ENCODE peak calls at places on chromosomes 4 and X, in ten cellular contexts. J, M, H, E, T, N, X, O, D and S are unnamed samples. For H3K36me3, the result is how much of the 10 kb centered on the place peaks cover.

GRCh38 chr4:140012688-140013087 is 141.3 kb downstream of the MAML3 start:
- DNase-seq in T (peak), O (peak), D (peak), H (peak), M (peak), N (no peak), E (peak), X (peak), J (no peak), S (no peak)

GRCh38 chr4:139555705-139556070 is 331 bp downstream of the SETD7 start:
- DNase-seq in M (peak), X (peak), T (peak), H (no peak), J (peak), N (no peak), D (peak), E (peak), O (peak), S (no peak)

GRCh38 chr4:107845721-107846120 is 21.0 kb downstream of the SGMS2 start:
- DNase-seq in M (no peak), D (no peak), J (no peak), O (no peak), X (no peak), T (no peak), N (no peak), E (no peak), H (no peak), S (no peak)

GRCh38 chr4:45183905-45184304 is 457.5 kb upstream of the GNPDA2 start:
- DNase-seq in X (no peak), E (no peak), T (no peak), D (no peak), J (no peak), M (no peak), O (no peak), H (no peak), N (no peak), S (no peak)

GRCh38 chr4:80529021-80529420 is 193.5 kb downstream of the CFAP299 start:
- DNase-seq in E (no peak), D (no peak), T (no peak), H (no peak), O (no peak), M (no peak), J (no peak), X (no peak), N (no peak), S (no peak)

GRCh38 chrX:153883163-153883843 is 2.7 kb downstream of the L1CAM start:
- DNase-seq in D (no peak), O (no peak), M (no peak), E (no peak), H (no peak), N (no peak), T (no peak), X (no peak), J (no peak), S (no peak)

GRCh38 chr4:155249036-155249566 is 40.7 kb downstream of the NPY2R start:
- DNase-seq in H (no peak), D (no peak), J (no peak), T (no peak), N (no peak), M (no peak), E (no peak), O (no peak), X (no peak), S (no peak)

GRCh38 chr4:95050980-95051688 is 293.4 kb downstream of the BMPR1B start:
- DNase-seq in H (no peak), T (no peak), E (no peak), M (no peak), O (no peak), D (no peak), X (no peak), N (no peak), J (no peak), S (no peak)

GRCh38 chrX:134457708-134458107 is 2.3 kb upstream of the HPRT1 start:
- DNase-seq in M (no peak), J (no peak), T (no peak), H (no peak), N (no peak), D (no peak), O (no peak), E (no peak), X (no peak), S (no peak)

GRCh38 chrX:57906790-57907189 is 3.5 kb downstream of the ZXDA start:
- DNase-seq in M (no peak), N (no peak), X (no peak), H (no peak), E (no peak), O (no peak), T (no peak), D (no peak), J (no peak), S (no peak)

GRCh38 chrX:12240491-12240890 is 102.2 kb downstream of the FRMPD4 start:
- DNase-seq in H (no peak), O (no peak), X (no peak), J (no peak), D (no peak), N (no peak), E (no peak), M (no peak), T (no peak), S (no peak)

GRCh38 chr4:150117094-150117493 is 38.8 kb downstream of the DCLK2 start:
- DNase-seq in M (no peak), X (no peak), N (no peak), T (no peak), D (no peak), J (no peak), H (no peak), O (no peak), E (no peak), S (no peak)

GRCh38 chr4:2172627-2173231 is 69.2 kb downstream of the HAUS3 start:
- DNase-seq in O (no peak), N (no peak), E (no peak), M (no peak), J (no peak), X (no peak), H (no peak), D (no peak), T (no peak), S (no peak)

GRCh38 chrX:136768469-136769084 is 12.2 kb downstream of the ARHGEF6 start:
- DNase-seq in N (no peak), J (no peak), D (peak), E (no peak), O (no peak), T (peak), H (peak), X (peak), M (peak), S (no peak)

GRCh38 chr4:70197842-70198241 is 2.3 kb downstream of the ODAM start:
- DNase-seq in J (peak), E (no peak), N (no peak), D (no peak), T (peak), M (no peak), O (no peak), X (peak), H (no peak), S (no peak)

GRCh38 chr4:1722551-1723071 is 1.3 kb downstream of the TACC3 start:
- DNase-seq in H (no peak), X (no peak), E (no peak), T (no peak), J (no peak), O (no peak), N (no peak), D (peak), M (peak), S (no peak)

GRCh38 chr4:182600093-182600492 is 317.1 kb downstream of the DCTD start:
- DNase-seq in M (peak), D (no peak), H (no peak), N (no peak), E (no peak), X (no peak), J (no peak), O (no peak), T (no peak), S (no peak)

GRCh38 chrX:54495814-54496516 is at the start of gene FGD1:
- DNase-seq in T (peak), J (peak), M (peak), D (peak), H (no peak), N (no peak), O (peak), X (peak), E (no peak), S (no peak)

GRCh38 chrX:151153086-151153485 is 23.3 kb upstream of the GPR50 start:
- DNase-seq in O (no peak), T (no peak), D (no peak), X (no peak), N (no peak), E (no peak), H (no peak), J (no peak), M (no peak), S (no peak)

GRCh38 chr4:124206779-124207605 is 505.5 kb downstream of the ANKRD50 start:
- DNase-seq in N (no peak), J (no peak), T (no peak), D (no peak), X (no peak), E (no peak), M (no peak), H (no peak), O (no peak), S (no peak)

GRCh38 chr4:148164529-148164928 is 277.7 kb downstream of the NR3C2 start:
- DNase-seq in O (no peak), M (no peak), E (no peak), N (no peak), J (no peak), D (no peak), H (no peak), X (no peak), T (no peak), S (no peak)

GRCh38 chrX:123989235-123989634 is 27.7 kb downstream of the STAG2 start:
- DNase-seq in D (no peak), E (no peak), H (no peak), J (no peak), N (no peak), T (no peak), X (no peak), M (no peak), O (no peak), S (no peak)

GRCh38 chr4:74376888-74377483 is 12.0 kb downstream of the EREG start:
- DNase-seq in N (no peak), X (no peak), D (no peak), J (no peak), E (no peak), H (no peak), T (no peak), O (no peak), M (peak), S (no peak)

GRCh38 chr4:1413221-1413663 is 7.0 kb upstream of the NKX1-1 start:
- DNase-seq in D (no peak), M (peak), J (peak), X (no peak), E (peak), T (peak), H (no peak), O (no peak), N (peak), S (no peak)

GRCh38 chr4:74886490-74886889 is 46.4 kb upstream of the PARM1 start:
- DNase-seq in M (no peak), E (no peak), X (no peak), O (no peak), D (no peak), N (no peak), H (no peak), T (no peak), J (no peak), S (no peak)

GRCh38 chr4:110852793-110853192 is 229.9 kb upstream of the PITX2 start:
- DNase-seq in N (no peak), J (no peak), T (no peak), O (no peak), X (no peak), D (no peak), M (no peak), H (no peak), E (no peak), S (no peak)

GRCh38 chrX:24902808-24903207 is 113.0 kb downstream of the ARX start:
- DNase-seq in N (no peak), J (no peak), X (no peak), O (no peak), M (no peak), D (no peak), H (no peak), T (no peak), E (no peak), S (no peak)

GRCh38 chr4:65623509-65623908 is 46.8 kb downstream of the EPHA5 start:
- DNase-seq in H (no peak), D (no peak), E (no peak), M (no peak), J (no peak), O (no peak), N (no peak), T (no peak), X (no peak), S (no peak)

GRCh38 chr4:35252866-35253265 is 991.4 kb downstream of the ARAP2 start:
- DNase-seq in T (no peak), N (no peak), M (no peak), E (no peak), X (no peak), D (no peak), J (no peak), H (peak), O (no peak), S (no peak)

GRCh38 chr4:80036949-80037348 is 36.1 kb downstream of the ANTXR2 start:
- DNase-seq in H (no peak), T (no peak), N (no peak), D (no peak), M (no peak), E (no peak), O (no peak), X (no peak), J (no peak), S (no peak)

GRCh38 chr4:7612311-7612710 is 177.6 kb upstream of the PSAPL1 start:
- DNase-seq in D (no peak), X (no peak), T (no peak), H (no peak), E (no peak), N (no peak), M (no peak), J (no peak), O (no peak), S (no peak)

GRCh38 chr4:17614416-17615299 is at the start of gene MED28:
- DNase-seq in X (peak), N (peak), D (peak), M (peak), E (peak), H (peak), T (peak), O (peak), J (peak), S (peak)
- H3K27ac ChIP-seq in X (peak), N (peak), D (peak), M (peak), E (peak), H (peak), T (peak), O (peak), J (peak), S (no peak)

DNA sequence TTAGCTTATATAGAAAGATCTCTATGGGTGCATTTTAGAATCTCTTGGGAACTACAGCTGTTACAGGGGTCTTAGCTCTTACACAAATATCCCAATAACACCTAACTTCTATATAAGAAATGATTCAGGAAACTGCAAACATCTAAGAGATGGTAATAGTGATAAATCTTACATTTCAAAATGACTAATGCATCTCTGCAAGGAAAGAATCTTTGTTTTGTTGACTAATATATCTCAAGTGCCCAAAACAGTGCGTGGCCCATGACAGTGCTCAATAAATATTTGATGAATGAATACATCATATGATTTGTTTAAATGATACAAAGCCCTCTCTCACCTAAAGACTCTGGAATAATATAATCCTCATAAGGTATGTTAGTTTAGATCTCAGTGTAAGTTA is 47.5 kb downstream of the CENPE start:
- DNase-seq in D (no peak), J (no peak), N (no peak), T (no peak), H (no peak), X (no peak), E (no peak), M (no peak), O (no peak), S (no peak)
- H3K36me3 ChIP-seq in D (under half), J (under half), N (under half), T (under half), H (under half), X (under half), E (under half), M (under half), O (under half), S (under half)

GRCh38 chrX:56762707-56763555 is 33.9 kb downstream of the NBDY start:
- DNase-seq in N (peak), D (no peak), H (no peak), J (no peak), X (no peak), M (no peak), O (no peak), E (no peak), T (no peak), S (no peak)
- H3K27ac ChIP-seq in N (no peak), D (no peak), H (no peak), J (no peak), X (no peak), M (no peak), O (no peak), E (no peak), T (no peak), S (no peak)

GRCh38 chr4:39233783-39234182 is 51.5 kb downstream of the WDR19 start:
- DNase-seq in M (no peak), H (no peak), O (no peak), T (no peak), N (no peak), E (no peak), X (no peak), D (no peak), J (no peak), S (no peak)

GRCh38 chr4:39231660-39232059 is 49.3 kb downstream of the WDR19 start:
- DNase-seq in J (no peak), M (no peak), H (no peak), X (no peak), E (no peak), O (no peak), N (no peak), D (no peak), T (no peak), S (no peak)

GRCh38 chr4:39235021-39235420 is 52.7 kb downstream of the WDR19 start:
- DNase-seq in D (no peak), X (no peak), O (no peak), E (no peak), J (no peak), T (no peak), N (no peak), M (no peak), H (no peak), S (no peak)

GRCh38 chr4:39232100-39232499 is 49.8 kb downstream of the WDR19 start:
- DNase-seq in X (no peak), J (no peak), M (no peak), E (no peak), H (no peak), N (no peak), D (no peak), T (no peak), O (no peak), S (no peak)

DNA sequence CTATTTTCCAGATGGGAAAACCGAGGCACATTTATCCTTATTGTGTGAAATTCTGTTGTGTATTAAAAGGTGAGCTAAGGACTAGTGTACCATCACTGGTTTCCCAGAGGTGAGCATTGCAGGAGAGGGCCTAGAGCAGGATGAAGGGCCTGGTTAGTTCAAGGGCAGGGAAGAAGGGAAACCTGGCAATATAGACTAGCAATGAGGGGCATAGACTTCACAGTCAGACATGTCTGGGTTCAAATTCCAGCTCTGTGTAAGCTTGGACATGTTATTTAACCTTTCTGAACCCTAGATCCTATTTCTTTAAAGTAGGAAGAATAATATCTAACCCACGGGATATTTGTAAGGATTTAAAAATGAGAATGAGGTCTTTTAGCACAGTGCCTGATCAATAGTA is 50.8 kb downstream of the WDR19 start:
- DNase-seq in T (no peak), X (no peak), H (no peak), O (no peak), E (no peak), N (no peak), J (no peak), D (no peak), M (no peak), S (no peak)
- H3K36me3 ChIP-seq in T (under half), X (under half), H (under half), O (under half), E (under half), N (under half), J (under half), D (under half), M (under half), S (under half)

DNA sequence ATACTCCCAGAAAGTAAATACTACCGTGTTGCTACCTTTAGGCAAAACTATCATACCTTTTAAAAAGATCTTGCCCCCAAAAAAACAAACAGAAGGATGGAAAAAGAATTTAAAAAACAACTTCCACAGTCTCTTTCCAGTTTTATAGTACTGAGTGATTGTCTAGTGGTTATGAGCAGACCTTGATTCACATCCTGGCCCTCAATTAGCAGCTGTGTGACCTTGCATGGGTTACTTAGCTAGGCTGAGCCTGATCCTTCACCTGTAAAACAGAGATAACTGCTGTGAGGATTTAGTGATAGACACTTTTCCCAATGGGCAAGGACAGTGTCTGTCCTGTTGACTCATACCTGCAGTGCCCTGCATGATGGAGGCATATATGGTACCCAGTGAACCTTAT is 49.0 kb downstream of the SMAD1 start:
- DNase-seq in H (no peak), O (no peak), D (no peak), T (no peak), E (no peak), M (no peak), N (no peak), J (no peak), X (no peak), S (no peak)
- H3K27ac ChIP-seq in H (no peak), O (no peak), D (no peak), T (no peak), E (no peak), M (no peak), N (no peak), J (no peak), X (no peak), S (no peak)